ENCODE peak calls at places on chromosomes 12 and 14, in nine cellular contexts. Q is epithelial cell of proximal tubule, T is ovary, I is GM12865, A is tibial artery, J is A549, Z is BE2C, W is uterus, G is NB4. V is an unnamed sample.

GRCh38 chr14:61469771-61470170 is 148.4 kb downstream of the PRKCH start:
- DNase-seq in A (peak), J (no peak), Q (no peak), W (no peak), Z (no peak), G (no peak), I (no peak), T (no peak), V (no peak)

GRCh38 chr12:15364221-15365170 is 42.2 kb downstream of the PTPRO start:
- DNase-seq in G (no peak), Z (no peak), Q (no peak), W (no peak), T (no peak), J (no peak), A (no peak), I (no peak), V (no peak)

GRCh38 chr14:93830753-93831461 is 42.6 kb upstream of the PRIMA1 start:
- DNase-seq in G (no peak), A (no peak), W (no peak), I (no peak), Z (no peak), T (no peak), J (no peak), Q (no peak), V (no peak)

GRCh38 chr14:67487332-67487731 is 1.2 kb downstream of the TMEM229B start:
- DNase-seq in Z (no peak), G (no peak), A (no peak), Q (no peak), I (no peak), J (no peak), T (no peak), W (no peak), V (no peak)

GRCh38 chr12:104680506-104680905 is 223.8 kb downstream of the CHST11 start:
- DNase-seq in J (no peak), Z (no peak), I (no peak), W (no peak), G (peak), Q (no peak), A (no peak), T (no peak), V (no peak)

GRCh38 chr12:65875635-65876034 is 51.4 kb downstream of the HMGA2 start:
- DNase-seq in Q (no peak), G (no peak), W (peak), T (peak), J (no peak), Z (no peak), I (no peak), A (no peak), V (no peak)

GRCh38 chr14:24430682-24431568 is 1.2 kb downstream of the KHNYN start:
- DNase-seq in Z (no peak), G (peak), I (peak), J (no peak), T (peak), W (peak), Q (no peak), A (no peak), V (peak)

GRCh38 chr12:121770802-121771625 is 22.5 kb downstream of the RHOF start:
- DNase-seq in Z (no peak), G (no peak), A (no peak), W (no peak), Q (no peak), T (no peak), J (no peak), I (no peak), V (no peak)

GRCh38 chr12:22318122-22318737 is 16.3 kb downstream of the ST8SIA1 start:
- DNase-seq in W (no peak), J (no peak), I (no peak), T (no peak), G (peak), Z (no peak), A (no peak), Q (no peak), V (no peak)

GRCh38 chr12:42742691-42743090 is 153.1 kb upstream of the PRICKLE1 start:
- DNase-seq in T (no peak), A (no peak), G (no peak), J (peak), Q (no peak), I (no peak), W (no peak), Z (no peak), V (no peak)

GRCh38 chr12:92844147-92844763 is 84.8 kb downstream of the EEA1 start:
- DNase-seq in Q (no peak), W (no peak), J (no peak), T (no peak), A (no peak), Z (no peak), I (no peak), G (no peak), V (no peak)

GRCh38 chr12:131091413-131091975 is 137.8 kb downstream of the ADGRD1 start:
- DNase-seq in W (peak), Z (peak), T (no peak), I (peak), J (no peak), Q (no peak), A (no peak), G (no peak), V (peak)

GRCh38 chr12:75585309-75585708 is 73.9 kb upstream of the KRR1 start:
- DNase-seq in Z (no peak), J (peak), T (no peak), W (no peak), A (no peak), I (no peak), Q (no peak), G (no peak), V (no peak)

GRCh38 chr12:124694846-124695497 is 127.6 kb upstream of the NCOR2 start:
- DNase-seq in I (no peak), T (no peak), W (peak), Z (no peak), J (no peak), A (no peak), Q (peak), G (peak), V (peak)

GRCh38 chr14:94378527-94379290 is 9.7 kb downstream of the SERPINA1 start:
- DNase-seq in T (no peak), A (peak), J (no peak), G (no peak), I (no peak), W (no peak), Q (no peak), Z (no peak), V (peak)

GRCh38 chr12:2856901-2857495 is at the start of gene TEX52:
- DNase-seq in Z (no peak), T (no peak), I (no peak), G (no peak), W (no peak), J (no peak), Q (no peak), A (no peak), V (no peak)

GRCh38 chr12:131637986-131638385 is 72.9 kb upstream of the SFSWAP start:
- DNase-seq in W (no peak), T (no peak), Z (no peak), G (no peak), I (no peak), Q (no peak), J (no peak), A (no peak), V (no peak)

GRCh38 chr12:54980341-54980740 is 4.2 kb downstream of the TESPA1 start:
- DNase-seq in J (no peak), Q (no peak), W (no peak), T (no peak), A (no peak), Z (no peak), I (no peak), G (no peak), V (no peak)

GRCh38 chr14:93994919-93995682 is 2.0 kb upstream of the CCDC197 start:
- DNase-seq in Q (no peak), A (peak), G (no peak), Z (no peak), I (no peak), J (peak), T (no peak), W (peak), V (peak)

GRCh38 chr12:3380200-3381020 is 110.6 kb upstream of the PRMT8 start:
- DNase-seq in J (no peak), A (no peak), T (no peak), Z (no peak), G (peak), I (no peak), Q (no peak), W (no peak), V (no peak)

GRCh38 chr12:10135126-10135525 is 5.1 kb upstream of the CLEC7A start:
- DNase-seq in Q (no peak), I (no peak), G (no peak), J (no peak), Z (no peak), A (no peak), W (no peak), T (no peak), V (no peak)

GRCh38 chr12:92132282-92132681 is 13.4 kb downstream of the BTG1 start:
- DNase-seq in T (no peak), W (no peak), Z (no peak), Q (no peak), A (no peak), I (peak), J (no peak), G (no peak), V (no peak)

GRCh38 chr12:122081108-122081696 is 2.6 kb downstream of the MLXIP start:
- DNase-seq in W (peak), Q (no peak), Z (no peak), T (no peak), G (peak), J (no peak), I (peak), A (no peak), V (peak)

GRCh38 chr12:111404362-111405148 is 1.2 kb upstream of the SH2B3 start:
- DNase-seq in J (no peak), G (peak), A (no peak), I (peak), W (peak), Q (peak), T (peak), Z (no peak), V (no peak)

GRCh38 chr12:87793134-87793533 is 236.1 kb downstream of the C12orf50 start:
- DNase-seq in T (no peak), Q (no peak), J (peak), G (no peak), I (no peak), W (no peak), A (no peak), Z (no peak), V (no peak)

GRCh38 chr14:20382526-20382925 is 30.8 kb downstream of the TEP1 start:
- DNase-seq in W (no peak), J (no peak), T (no peak), G (no peak), Q (no peak), A (no peak), I (no peak), Z (no peak), V (no peak)

GRCh38 chr12:14567311-14568195 is at the start of gene PLBD1:
- DNase-seq in Q (no peak), I (peak), J (peak), W (peak), Z (peak), G (no peak), A (peak), T (peak), V (peak)

GRCh38 chr12:98464155-98464554 is 51.2 kb upstream of the TMPO start:
- DNase-seq in G (peak), J (no peak), T (no peak), W (no peak), Z (no peak), Q (no peak), I (no peak), A (no peak), V (no peak)

GRCh38 chr12:111442301-111443045 is 36.8 kb downstream of the SH2B3 start:
- DNase-seq in T (no peak), Z (no peak), G (no peak), A (no peak), W (no peak), I (no peak), Q (no peak), J (no peak), V (peak)

GRCh38 chr14:67674139-67674479 is 323 bp downstream of the VTI1B start:
- DNase-seq in J (peak), T (peak), W (peak), Q (no peak), I (peak), A (peak), G (peak), Z (peak), V (peak)

GRCh38 chr14:53368714-53369191 is 215.6 kb upstream of the DDHD1 start:
- DNase-seq in J (peak), W (no peak), Z (no peak), G (no peak), A (no peak), I (no peak), Q (peak), T (no peak), V (no peak)

GRCh38 chr14:71539660-71540285 is 392.5 kb upstream of the RGS6 start:
- DNase-seq in G (peak), W (no peak), A (no peak), Q (no peak), Z (peak), J (no peak), T (no peak), I (no peak), V (no peak)

GRCh38 chr12:130685850-130686249 is 30.2 kb downstream of the RIMBP2 start:
- DNase-seq in J (no peak), Z (no peak), I (no peak), A (no peak), T (no peak), W (no peak), Q (no peak), G (no peak), V (no peak)

GRCh38 chr12:92340441-92341332 is 195.0 kb upstream of the BTG1 start:
- DNase-seq in J (no peak), Z (peak), T (no peak), A (no peak), G (no peak), I (peak), Q (no peak), W (no peak), V (no peak)

GRCh38 chr14:50501642-50502041 is 30.7 kb downstream of the MAP4K5 start:
- DNase-seq in Z (no peak), A (no peak), Q (peak), I (no peak), J (peak), G (no peak), T (no peak), W (no peak), V (no peak)

DNA sequence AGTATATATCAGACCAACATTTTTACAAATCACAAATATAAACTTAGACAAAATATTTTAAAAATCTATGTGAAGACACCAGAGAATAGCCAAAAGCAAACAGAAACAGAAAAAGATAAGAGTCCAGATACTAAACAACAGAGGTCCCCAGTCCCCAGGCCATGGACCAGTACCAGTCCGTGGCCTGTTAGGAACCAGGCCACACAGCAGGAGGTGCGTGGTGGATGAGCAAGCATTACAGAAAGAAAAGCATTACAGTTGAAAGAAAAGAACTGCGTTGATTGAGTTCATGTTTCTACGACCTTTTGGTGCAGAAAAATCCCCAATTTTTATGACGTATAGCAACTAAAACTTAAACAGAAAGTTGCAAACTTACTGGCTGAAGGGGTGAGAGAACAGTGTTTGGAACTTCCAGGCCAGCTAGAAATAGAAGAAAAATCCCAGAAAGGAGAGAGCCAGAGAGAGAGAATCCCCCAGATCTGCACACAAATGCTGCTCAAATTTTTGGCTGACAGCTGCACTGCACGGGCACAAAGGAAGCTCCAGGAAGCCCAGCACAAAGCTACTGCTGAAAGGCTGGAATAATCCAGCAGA is 159.6 kb upstream of the C14orf180 start:
- DNase-seq in Z (no peak), I (peak), A (no peak), W (no peak), T (no peak), G (no peak), J (no peak), Q (no peak), V (no peak)
- H3K4me3 ChIP-seq in Z (no peak), I (no peak), A (no peak), W (no peak), T (no peak), G (no peak), J (no peak), Q (no peak), V (no peak)

GRCh38 chr14:76923422-76924362 is 97.5 kb downstream of the LRRC74A start:
- DNase-seq in G (no peak), Q (no peak), J (no peak), W (no peak), T (peak), I (no peak), Z (no peak), A (no peak), V (no peak)

GRCh38 chr14:76922599-76922998 is 96.4 kb downstream of the LRRC74A start:
- DNase-seq in J (no peak), W (no peak), T (no peak), A (no peak), Q (no peak), G (no peak), Z (no peak), I (no peak), V (no peak)

GRCh38 chr14:76926521-76927251 is 100.5 kb downstream of the LRRC74A start:
- DNase-seq in J (no peak), G (peak), I (peak), T (peak), Z (peak), Q (no peak), A (peak), W (peak), V (no peak)

GRCh38 chr14:76922092-76922491 is 95.9 kb downstream of the LRRC74A start:
- DNase-seq in J (no peak), W (no peak), Q (no peak), T (no peak), Z (no peak), G (no peak), I (no peak), A (no peak), V (no peak)

GRCh38 chr14:76924363-76925151 is 98.3 kb downstream of the LRRC74A start:
- DNase-seq in A (no peak), J (peak), Z (peak), W (no peak), Q (no peak), G (no peak), T (no peak), I (peak), V (no peak)
- H3K4me3 ChIP-seq in A (no peak), J (no peak), Z (peak), W (no peak), Q (no peak), G (no peak), T (no peak), I (no peak), V (no peak)

DNA sequence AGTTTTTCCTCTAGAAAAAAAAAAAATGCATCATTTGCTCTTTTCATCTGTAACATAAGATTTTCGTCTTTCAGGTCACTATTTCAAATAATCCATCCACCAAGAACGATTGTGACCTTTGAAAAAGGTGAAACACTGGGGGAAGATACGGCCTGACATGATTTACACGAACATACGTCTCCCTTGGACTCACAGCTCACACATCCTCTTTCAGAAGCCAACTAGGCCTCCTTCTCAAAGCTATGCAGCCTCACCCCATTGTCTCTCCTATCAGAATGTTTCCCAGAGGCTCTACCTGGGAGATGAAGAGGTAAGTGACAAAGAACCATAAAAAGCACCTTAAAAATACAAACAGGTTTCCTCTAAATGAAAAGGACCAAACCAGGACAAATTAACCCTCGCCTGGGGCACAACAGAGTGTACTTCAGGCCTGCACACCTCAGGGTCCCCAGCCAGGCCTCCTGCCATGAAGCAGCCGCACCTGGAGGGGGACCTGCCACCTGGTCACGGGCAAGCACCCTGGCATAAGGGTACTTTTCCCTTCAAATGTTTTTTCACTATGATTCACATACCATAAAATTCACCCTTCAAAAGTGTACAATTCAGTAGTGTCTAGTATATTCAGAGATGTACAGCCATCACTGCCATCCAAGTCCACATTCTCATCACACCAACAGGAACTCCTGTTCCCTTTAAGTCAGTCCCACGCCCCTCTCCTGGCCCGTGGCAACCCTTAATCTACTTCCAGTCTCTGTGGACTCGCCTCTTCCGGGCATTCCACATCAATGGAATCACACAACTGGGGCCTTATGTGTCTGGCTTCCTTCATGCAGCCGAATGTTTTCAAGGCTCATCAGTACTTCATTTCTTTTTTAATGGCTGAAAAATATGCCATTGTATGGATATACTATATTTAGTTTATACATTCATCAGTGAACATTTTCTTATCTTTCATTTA is 5.4 kb downstream of the SLC15A4 start:
- DNase-seq in Z (no peak), A (no peak), J (peak), Q (no peak), T (no peak), I (peak), G (no peak), W (no peak), V (no peak)
- H3K4me3 ChIP-seq in Z (no peak), A (no peak), J (no peak), Q (peak), T (no peak), I (peak), G (no peak), W (no peak), V (no peak)

GRCh38 chr12:126191949-126192348 is 1126.7 kb downstream of the AACS start:
- DNase-seq in A (no peak), W (no peak), G (no peak), I (no peak), J (no peak), Q (no peak), Z (no peak), T (no peak), V (no peak)

GRCh38 chr12:126193190-126193589 is 1128.0 kb downstream of the AACS start:
- DNase-seq in A (no peak), I (no peak), W (no peak), Q (no peak), J (no peak), T (no peak), G (no peak), Z (no peak), V (no peak)

GRCh38 chr12:126196263-126196662 is 1131.0 kb downstream of the AACS start:
- DNase-seq in I (no peak), T (no peak), Z (no peak), G (no peak), W (no peak), A (no peak), J (no peak), Q (no peak), V (no peak)

GRCh38 chr12:126189856-126190255 is 1124.6 kb downstream of the AACS start:
- DNase-seq in W (no peak), Q (no peak), G (no peak), T (no peak), A (no peak), Z (no peak), J (no peak), I (no peak), V (no peak)

DNA sequence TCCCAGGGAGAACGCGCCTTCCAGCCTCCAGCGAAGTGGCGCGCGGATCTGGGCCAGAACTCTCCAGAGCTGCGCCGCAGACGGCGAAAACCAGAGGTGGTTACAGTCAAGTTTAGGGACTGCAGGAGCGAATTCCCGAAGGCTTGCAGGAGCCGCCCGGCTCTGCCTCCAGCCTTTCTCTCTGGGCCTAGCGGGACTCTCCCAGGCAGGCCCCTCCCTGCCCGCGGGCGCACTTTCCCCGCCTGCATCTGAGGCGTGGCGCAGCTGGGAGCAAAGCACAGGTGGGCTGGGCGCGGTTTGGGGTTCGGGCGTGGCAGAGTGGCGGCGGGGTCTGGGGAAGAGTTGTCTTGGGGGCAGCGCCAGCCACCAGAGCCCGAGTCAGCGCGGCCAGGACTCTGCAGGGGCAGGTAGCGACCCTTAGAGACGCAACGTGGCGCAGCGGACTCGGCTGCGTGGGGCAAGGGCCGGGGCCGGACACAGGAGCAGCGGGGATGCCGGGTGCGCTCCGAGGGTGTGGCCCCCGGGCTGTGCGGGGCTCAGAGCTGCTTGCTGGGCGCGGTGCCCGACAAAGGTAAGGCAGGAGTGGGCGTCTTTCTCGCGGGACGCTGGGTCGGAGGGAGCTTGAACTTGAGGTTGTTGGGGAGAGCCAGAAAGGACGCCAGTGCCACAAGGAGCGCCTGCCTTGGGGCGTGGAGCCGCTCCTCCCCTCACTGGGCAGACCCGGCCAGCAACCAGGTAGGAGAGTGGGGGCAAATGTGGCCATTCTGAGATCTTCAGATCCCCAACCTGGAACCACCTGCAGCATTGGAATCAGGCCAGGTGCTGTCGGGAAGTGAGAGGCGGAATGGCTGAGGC is 1126.0 kb downstream of the AACS start:
- DNase-seq in J (no peak), I (no peak), Z (peak), G (no peak), A (no peak), T (no peak), W (no peak), Q (no peak), V (no peak)
- H3K4me3 ChIP-seq in J (no peak), I (no peak), Z (no peak), G (no peak), A (no peak), T (no peak), W (no peak), Q (no peak), V (no peak)

V was measured in aorta.